ENCODE peak calls at places on chromosomes 11 and 22, in four cellular contexts. I, Y, K and Q are unnamed samples.

GRCh38 chr11:15663778-15664218 is 549.1 kb downstream of the INSC start:
- DNase-seq in K (peak), I (no peak), Y (no peak), Q (no peak)

GRCh38 chr11:15657264-15657663 is 542.5 kb downstream of the INSC start:
- DNase-seq in I (no peak), K (no peak), Y (no peak), Q (no peak)

GRCh38 chr11:59615132-59615636 is 390 bp downstream of the OSBP start:
- DNase-seq in K (peak), I (peak), Y (peak), Q (no peak)

GRCh38 chr11:115421338-115422012 is 82.7 kb downstream of the CADM1 start:
- DNase-seq in K (peak), I (no peak), Y (no peak), Q (no peak)

GRCh38 chr11:25065711-25066110 is 568.9 kb downstream of the LUZP2 start:
- DNase-seq in K (no peak), Y (no peak), I (no peak), Q (no peak)

GRCh38 chr22:28172948-28173360 is 253.9 kb upstream of the PITPNB start:
- DNase-seq in I (no peak), Y (no peak), K (peak), Q (no peak)

GRCh38 chr11:102488208-102488607 is 35.6 kb upstream of the TMEM123 start:
- DNase-seq in I (no peak), Y (no peak), K (no peak), Q (no peak)

GRCh38 chr22:25141994-25142620 is 57.6 kb upstream of the CRYBB3 start:
- DNase-seq in Y (no peak), K (no peak), I (no peak), Q (no peak)

GRCh38 chr11:76207642-76208378 is 1.5 kb upstream of the WNT11 start:
- DNase-seq in I (peak), K (peak), Y (peak), Q (peak)

GRCh38 chr11:103433380-103433779 is 324.2 kb downstream of the DYNC2H1 start:
- DNase-seq in I (no peak), K (no peak), Y (no peak), Q (no peak)

GRCh38 chr22:19854778-19855503 is at the start of the genes GNB1L and RTL10:
- DNase-seq in I (peak), Y (peak), K (peak), Q (peak)

GRCh38 chr11:58905716-58906547 is 33.4 kb upstream of the GLYATL1 start:
- DNase-seq in I (no peak), Y (no peak), K (peak), Q (no peak)

GRCh38 chr11:125401235-125401634 is 94.8 kb downstream of the FEZ1 start:
- DNase-seq in K (no peak), I (no peak), Y (no peak), Q (no peak)

GRCh38 chr22:25054943-25055511 is 102.5 kb downstream of the KIAA1671 start:
- DNase-seq in I (no peak), K (no peak), Y (peak), Q (peak)

GRCh38 chr11:68798221-68798813 is 43.4 kb downstream of the CPT1A start:
- DNase-seq in Y (peak), K (no peak), I (no peak), Q (peak)

GRCh38 chr11:118200901-118201680 is 23.7 kb downstream of the JAML start:
- DNase-seq in I (no peak), Y (no peak), K (no peak), Q (no peak)

GRCh38 chr22:46317646-46318045 is 17.9 kb upstream of the TRMU start:
- DNase-seq in K (no peak), I (no peak), Y (no peak), Q (no peak)

GRCh38 chr11:86395061-86395551 is 20.4 kb downstream of the CCDC81 start:
- DNase-seq in K (no peak), Y (no peak), I (no peak), Q (no peak)

GRCh38 chr11:79100093-79100704 is 340.6 kb downstream of the TENM4 start:
- DNase-seq in Y (peak), I (no peak), K (peak), Q (no peak)

GRCh38 chr11:61378713-61379313 is 13.6 kb upstream of the TMEM216 start:
- DNase-seq in I (peak), Y (no peak), K (no peak), Q (no peak)

GRCh38 chr11:47672283-47672730 is 29.9 kb upstream of the MTCH2 start:
- DNase-seq in I (peak), Y (no peak), K (no peak), Q (no peak)

GRCh38 chr11:44186531-44186930 is 91.1 kb downstream of the EXT2 start:
- DNase-seq in Y (no peak), K (no peak), I (no peak), Q (no peak)

GRCh38 chr11:113404859-113405430 is 17.4 kb downstream of the ANKK1 start:
- DNase-seq in I (no peak), Y (no peak), K (no peak), Q (no peak)

GRCh38 chr11:34234086-34234740 is 123.6 kb downstream of the ABTB2 start:
- DNase-seq in K (no peak), I (no peak), Y (peak), Q (no peak)

GRCh38 chr11:70230840-70231710 is 28.0 kb downstream of the FADD start:
- DNase-seq in I (no peak), K (no peak), Y (no peak), Q (no peak)

GRCh38 chr11:57476223-57476882 is 16.0 kb downstream of the RTN4RL2 start:
- DNase-seq in I (peak), Y (peak), K (no peak), Q (peak)

GRCh38 chr11:46367244-46367915 is 14.1 kb upstream of the MDK start:
- DNase-seq in I (peak), K (no peak), Y (peak), Q (peak)

GRCh38 chr11:104668797-104669463 is 229.3 kb downstream of the CASP12 start:
- DNase-seq in K (no peak), Y (no peak), I (no peak), Q (no peak)

GRCh38 chr11:45930951-45931563 is 8.6 kb downstream of the LARGE2 start:
- DNase-seq in K (no peak), Y (no peak), I (peak), Q (no peak)

GRCh38 chr11:34002420-34002819 is 49.1 kb upstream of the CAPRIN1 start:
- DNase-seq in I (no peak), K (no peak), Y (no peak), Q (no peak)

GRCh38 chr11:69640995-69641581 is at the start of gene CCND1:
- DNase-seq in I (peak), Y (peak), K (peak), Q (peak)

GRCh38 chr11:61972796-61973602 is 5.6 kb upstream of the FTH1 start:
- DNase-seq in Y (no peak), I (peak), K (no peak), Q (no peak)

GRCh38 chr11:118090545-118091162 is 3.9 kb upstream of the SMIM35 start:
- DNase-seq in I (no peak), Y (no peak), K (no peak), Q (no peak)

GRCh38 chr11:100545970-100546369 is 141.1 kb upstream of the ARHGAP42 start:
- DNase-seq in Y (no peak), K (no peak), I (no peak), Q (no peak)